ENCODE peak calls at places on chromosomes 13 and 19, in eight cellular contexts. One of them, this sample, is unnamed.

GRCh38 chr13:73417012-73417615 is 358.3 kb downstream of the KLF5 start:
- DNase-seq in NCI-H1436: peak; percentile 43
- DNase-seq in ELF-1: peak; percentile 25
- DNase-seq in hippocampal formation: no peak
- DNase-seq in left ventricle myocardium inferior: no peak
- DNase-seq in AG09319: no peak
- DNase-seq in vagina: no peak
- DNase-seq in fibroblast of lung: no peak
- DNase-seq in this sample: no peak

GRCh38 chr19:13039211-13039789 is 44.0 kb downstream of the NFIX start:
- DNase-seq in left ventricle myocardium inferior: no peak
- DNase-seq in vagina: no peak
- DNase-seq in fibroblast of lung: no peak
- DNase-seq in ELF-1: no peak
- DNase-seq in AG09319: no peak
- DNase-seq in NCI-H1436: no peak
- DNase-seq in hippocampal formation: no peak
- DNase-seq in this sample: no peak

GRCh38 chr13:43307921-43308433 is 284.6 kb downstream of the DNAJC15 start:
- DNase-seq in left ventricle myocardium inferior: peak; percentile 87
- DNase-seq in NCI-H1436: no peak
- DNase-seq in vagina: no peak
- DNase-seq in fibroblast of lung: peak; percentile 86
- DNase-seq in ELF-1: no peak
- DNase-seq in hippocampal formation: peak; percentile 21
- DNase-seq in AG09319: peak; percentile 72
- DNase-seq in this sample: peak; percentile 71

GRCh38 chr13:111916201-111916600 is 150.7 kb upstream of the SOX1 start:
- DNase-seq in fibroblast of lung: no peak
- DNase-seq in NCI-H1436: no peak
- DNase-seq in AG09319: no peak
- DNase-seq in left ventricle myocardium inferior: no peak
- DNase-seq in hippocampal formation: no peak
- DNase-seq in ELF-1: no peak
- DNase-seq in vagina: peak; percentile 25
- DNase-seq in this sample: no peak

GRCh38 chr19:27972291-27973040 is 1240.5 kb downstream of the UQCRFS1 start:
- DNase-seq in hippocampal formation: no peak
- DNase-seq in ELF-1: peak; percentile 9
- DNase-seq in left ventricle myocardium inferior: no peak
- DNase-seq in NCI-H1436: no peak
- DNase-seq in AG09319: no peak
- DNase-seq in fibroblast of lung: no peak
- DNase-seq in vagina: no peak
- DNase-seq in this sample: no peak

GRCh38 chr19:58460039-58460438 is 6.8 kb upstream of the ZNF324 start:
- DNase-seq in vagina: no peak
- DNase-seq in NCI-H1436: no peak
- DNase-seq in AG09319: no peak
- DNase-seq in hippocampal formation: no peak
- DNase-seq in fibroblast of lung: no peak
- DNase-seq in left ventricle myocardium inferior: no peak
- DNase-seq in ELF-1: no peak
- DNase-seq in this sample: no peak

GRCh38 chr19:2315818-2316353 is 7.9 kb upstream of the LINGO3 start:
- DNase-seq in NCI-H1436: no peak
- DNase-seq in vagina: no peak
- DNase-seq in fibroblast of lung: peak; percentile 63
- DNase-seq in ELF-1: peak; percentile 79
- DNase-seq in left ventricle myocardium inferior: peak; percentile 61
- DNase-seq in AG09319: no peak
- DNase-seq in hippocampal formation: peak; percentile 64
- DNase-seq in this sample: peak; percentile 49

GRCh38 chr13:38819053-38819452 is 132.2 kb downstream of the FREM2 start:
- DNase-seq in ELF-1: no peak
- DNase-seq in AG09319: no peak
- DNase-seq in hippocampal formation: peak; percentile 25
- DNase-seq in vagina: no peak
- DNase-seq in left ventricle myocardium inferior: no peak
- DNase-seq in NCI-H1436: peak; percentile 4
- DNase-seq in fibroblast of lung: peak; percentile 11
- DNase-seq in this sample: no peak

GRCh38 chr13:38223093-38223492 is 126.6 kb upstream of the UFM1 start:
- DNase-seq in NCI-H1436: no peak
- DNase-seq in hippocampal formation: no peak
- DNase-seq in ELF-1: peak; percentile 10
- DNase-seq in vagina: no peak
- DNase-seq in left ventricle myocardium inferior: no peak
- DNase-seq in AG09319: no peak
- DNase-seq in fibroblast of lung: peak; percentile 29
- DNase-seq in this sample: no peak

GRCh38 chr19:13920940-13921744 is 15.1 kb downstream of the CC2D1A start:
- DNase-seq in vagina: no peak
- DNase-seq in fibroblast of lung: peak; percentile 48
- DNase-seq in NCI-H1436: no peak
- DNase-seq in left ventricle myocardium inferior: no peak
- DNase-seq in hippocampal formation: no peak
- DNase-seq in ELF-1: peak; percentile 67
- DNase-seq in AG09319: no peak
- DNase-seq in this sample: no peak

GRCh38 chr13:31898383-31899071 is 133.0 kb upstream of the FRY start:
- DNase-seq in fibroblast of lung: no peak
- DNase-seq in ELF-1: no peak
- DNase-seq in hippocampal formation: no peak
- DNase-seq in vagina: no peak
- DNase-seq in AG09319: no peak
- DNase-seq in left ventricle myocardium inferior: no peak
- DNase-seq in NCI-H1436: no peak
- DNase-seq in this sample: no peak

GRCh38 chr13:113139580-113139979 is 17.0 kb downstream of the F10 start:
- DNase-seq in left ventricle myocardium inferior: no peak
- DNase-seq in fibroblast of lung: no peak
- DNase-seq in ELF-1: no peak
- DNase-seq in AG09319: no peak
- DNase-seq in hippocampal formation: no peak
- DNase-seq in NCI-H1436: no peak
- DNase-seq in vagina: no peak
- DNase-seq in this sample: no peak

GRCh38 chr13:100542546-100543156 is 45.9 kb downstream of the GGACT start:
- DNase-seq in NCI-H1436: no peak
- DNase-seq in vagina: no peak
- DNase-seq in ELF-1: no peak
- DNase-seq in AG09319: peak; percentile 14
- DNase-seq in fibroblast of lung: peak; percentile 76
- DNase-seq in hippocampal formation: no peak
- DNase-seq in left ventricle myocardium inferior: no peak
- DNase-seq in this sample: no peak

GRCh38 chr19:47494211-47494547 is 10.2 kb upstream of the KPTN start:
- DNase-seq in left ventricle myocardium inferior: no peak
- DNase-seq in fibroblast of lung: no peak
- DNase-seq in AG09319: no peak
- DNase-seq in vagina: no peak
- DNase-seq in ELF-1: no peak
- DNase-seq in NCI-H1436: no peak
- DNase-seq in hippocampal formation: no peak
- DNase-seq in this sample: no peak

GRCh38 chr13:113813070-113813748 is 50.7 kb downstream of the GAS6 start:
- DNase-seq in vagina: no peak
- DNase-seq in AG09319: no peak
- DNase-seq in fibroblast of lung: no peak
- DNase-seq in hippocampal formation: no peak
- DNase-seq in left ventricle myocardium inferior: no peak
- DNase-seq in NCI-H1436: no peak
- DNase-seq in ELF-1: no peak
- DNase-seq in this sample: no peak

GRCh38 chr13:109840893-109841287 is 54.5 kb upstream of the IRS2 start:
- DNase-seq in AG09319: no peak
- DNase-seq in vagina: no peak
- DNase-seq in hippocampal formation: no peak
- DNase-seq in ELF-1: no peak
- DNase-seq in NCI-H1436: no peak
- DNase-seq in left ventricle myocardium inferior: no peak
- DNase-seq in fibroblast of lung: no peak
- DNase-seq in this sample: no peak

GRCh38 chr19:5445667-5446066 is 9.6 kb upstream of the ZNRF4 start:
- DNase-seq in AG09319: no peak
- DNase-seq in left ventricle myocardium inferior: no peak
- DNase-seq in ELF-1: no peak
- DNase-seq in vagina: no peak
- DNase-seq in hippocampal formation: no peak
- DNase-seq in NCI-H1436: no peak
- DNase-seq in fibroblast of lung: no peak
- DNase-seq in this sample: no peak

GRCh38 chr13:48121733-48122132 is 26.8 kb upstream of the MED4 start:
- DNase-seq in ELF-1: peak; percentile 33
- DNase-seq in fibroblast of lung: no peak
- DNase-seq in AG09319: no peak
- DNase-seq in vagina: no peak
- DNase-seq in NCI-H1436: no peak
- DNase-seq in hippocampal formation: no peak
- DNase-seq in left ventricle myocardium inferior: no peak
- DNase-seq in this sample: no peak

GRCh38 chr13:40072663-40073120 is 417.2 kb downstream of the COG6 start:
- DNase-seq in vagina: no peak
- DNase-seq in left ventricle myocardium inferior: no peak
- DNase-seq in NCI-H1436: no peak
- DNase-seq in fibroblast of lung: no peak
- DNase-seq in AG09319: no peak
- DNase-seq in ELF-1: no peak
- DNase-seq in hippocampal formation: no peak
- DNase-seq in this sample: no peak

GRCh38 chr19:53883231-53883661 is 1.2 kb downstream of the PRKCG start:
- DNase-seq in ELF-1: no peak
- DNase-seq in vagina: no peak
- DNase-seq in fibroblast of lung: no peak
- DNase-seq in NCI-H1436: no peak
- DNase-seq in AG09319: no peak
- DNase-seq in hippocampal formation: no peak
- DNase-seq in left ventricle myocardium inferior: no peak
- DNase-seq in this sample: no peak

GRCh38 chr13:50919291-50919690 is 9.7 kb downstream of the RNASEH2B start:
- DNase-seq in fibroblast of lung: no peak
- DNase-seq in AG09319: no peak
- DNase-seq in left ventricle myocardium inferior: no peak
- DNase-seq in hippocampal formation: no peak
- DNase-seq in vagina: no peak
- DNase-seq in ELF-1: no peak
- DNase-seq in NCI-H1436: no peak
- DNase-seq in this sample: no peak

This sample was measured in gastrocnemius medialis.